ENCODE peak calls at places on chromosomes 12 and 14, in five cellular contexts. B is GM23248, J is SK-N-SH, W is OCI-LY7, D is hepatocyte. O is an unnamed sample.

GRCh38 chr12:96240251-96240650 is 46.1 kb downstream of the ELK3 start:
- DNase-seq in B (peak; percentile 67), J (peak; percentile 49), W (no peak), D (no peak), O (no peak)

GRCh38 chr12:108832208-108832607 is 25.2 kb downstream of the SSH1 start:
- DNase-seq in B (no peak), J (no peak), W (no peak), D (no peak), O (no peak)

GRCh38 chr14:37021406-37021805 is 151.0 kb downstream of the SLC25A21 start:
- DNase-seq in B (no peak), J (no peak), W (no peak), D (no peak), O (no peak)

GRCh38 chr14:64733321-64733720 is 29.1 kb downstream of the PLEKHG3 start:
- DNase-seq in B (no peak), J (no peak), W (no peak), D (no peak), O (no peak)

GRCh38 chr14:81464253-81465001 is 64.3 kb upstream of the STON2 start:
- DNase-seq in B (peak; percentile 62), J (peak; percentile 66), W (peak; percentile 81), D (peak; percentile 80), O (peak; percentile 69)

GRCh38 chr12:3885179-3886094 is 12.2 kb upstream of the PARP11 start:
- DNase-seq in B (peak; percentile 73), J (peak; percentile 30), W (peak; percentile 47), D (peak; percentile 63), O (peak; percentile 70)

GRCh38 chr12:122961551-122962329 is 4.5 kb downstream of the ABCB9 start:
- DNase-seq in B (peak; percentile 35), J (no peak), W (no peak), D (no peak), O (no peak)

GRCh38 chr14:75399819-75400678 is 27.8 kb upstream of the JDP2 start:
- DNase-seq in B (peak; percentile 85), J (peak; percentile 60), W (no peak), D (peak; percentile 53), O (no peak)

GRCh38 chr12:116736962-116737773 is 701 bp downstream of the SPRING1 start:
- DNase-seq in B (peak; percentile 40), J (peak; percentile 50), W (no peak), D (peak; percentile 39), O (peak; percentile 69)

GRCh38 chr12:13208533-13209278 is 12.2 kb downstream of the EMP1 start:
- DNase-seq in B (peak; percentile 64), J (peak; percentile 15), W (no peak), D (peak; percentile 54), O (peak; percentile 58)

GRCh38 chr14:23494223-23494622 is 24.7 kb downstream of the NGDN start:
- DNase-seq in B (no peak), J (peak; percentile 34), W (no peak), D (peak; percentile 72), O (peak; percentile 94)

GRCh38 chr14:52080817-52081755 is 12.2 kb upstream of the NID2 start:
- DNase-seq in B (peak; percentile 96), J (no peak), W (no peak), D (peak; percentile 36), O (no peak)

GRCh38 chr14:31951638-31951964 is 125.5 kb upstream of the ARHGAP5 start:
- DNase-seq in B (no peak), J (no peak), W (no peak), D (no peak), O (no peak)

GRCh38 chr12:4012977-4013968 is 140.1 kb upstream of the PARP11 start:
- DNase-seq in B (no peak), J (no peak), W (no peak), D (no peak), O (no peak)

GRCh38 chr12:96401061-96401871 is 1.0 kb upstream of the CDK17 start:
- DNase-seq in B (peak; percentile 88), J (peak; percentile 52), W (peak; percentile 82), D (peak; percentile 67), O (peak; percentile 4)

GRCh38 chr12:95473440-95473946 is 459 bp upstream of the METAP2 start:
- DNase-seq in B (peak; percentile 74), J (peak; percentile 45), W (peak; percentile 62), D (peak; percentile 50), O (peak; percentile 45)

GRCh38 chr14:53640695-53641094 is 315.9 kb downstream of the BMP4 start:
- DNase-seq in B (no peak), J (no peak), W (no peak), D (no peak), O (no peak)

GRCh38 chr14:25400607-25401206 is 350.8 kb upstream of the STXBP6 start:
- DNase-seq in B (peak; percentile 63), J (peak; percentile 9), W (peak; percentile 54), D (peak; percentile 81), O (peak; percentile 67)

GRCh38 chr14:66240112-66240511 is 246.1 kb upstream of the CCDC196 start:
- DNase-seq in B (peak; percentile 9), J (no peak), W (no peak), D (no peak), O (no peak)

GRCh38 chr12:19778822-19779221 is 339.5 kb downstream of the AEBP2 start:
- DNase-seq in B (no peak), J (no peak), W (no peak), D (no peak), O (no peak)

GRCh38 chr12:26264215-26264838 is 69.0 kb downstream of the SSPN start:
- DNase-seq in B (peak; percentile 10), J (no peak), W (no peak), D (no peak), O (no peak)

GRCh38 chr14:23361320-23361719 is 3.7 kb downstream of the EFS start:
- DNase-seq in B (peak; percentile 93), J (no peak), W (no peak), D (no peak), O (no peak)

GRCh38 chr14:96198430-96199133 is 6.1 kb upstream of the BDKRB2 start:
- DNase-seq in B (no peak), J (no peak), W (no peak), D (no peak), O (no peak)

GRCh38 chr12:118136559-118137003 is 657 bp downstream of the PEBP1 start:
- DNase-seq in B (peak; percentile 85), J (peak; percentile 63), W (peak; percentile 35), D (peak; percentile 71), O (peak; percentile 68)

DNA sequence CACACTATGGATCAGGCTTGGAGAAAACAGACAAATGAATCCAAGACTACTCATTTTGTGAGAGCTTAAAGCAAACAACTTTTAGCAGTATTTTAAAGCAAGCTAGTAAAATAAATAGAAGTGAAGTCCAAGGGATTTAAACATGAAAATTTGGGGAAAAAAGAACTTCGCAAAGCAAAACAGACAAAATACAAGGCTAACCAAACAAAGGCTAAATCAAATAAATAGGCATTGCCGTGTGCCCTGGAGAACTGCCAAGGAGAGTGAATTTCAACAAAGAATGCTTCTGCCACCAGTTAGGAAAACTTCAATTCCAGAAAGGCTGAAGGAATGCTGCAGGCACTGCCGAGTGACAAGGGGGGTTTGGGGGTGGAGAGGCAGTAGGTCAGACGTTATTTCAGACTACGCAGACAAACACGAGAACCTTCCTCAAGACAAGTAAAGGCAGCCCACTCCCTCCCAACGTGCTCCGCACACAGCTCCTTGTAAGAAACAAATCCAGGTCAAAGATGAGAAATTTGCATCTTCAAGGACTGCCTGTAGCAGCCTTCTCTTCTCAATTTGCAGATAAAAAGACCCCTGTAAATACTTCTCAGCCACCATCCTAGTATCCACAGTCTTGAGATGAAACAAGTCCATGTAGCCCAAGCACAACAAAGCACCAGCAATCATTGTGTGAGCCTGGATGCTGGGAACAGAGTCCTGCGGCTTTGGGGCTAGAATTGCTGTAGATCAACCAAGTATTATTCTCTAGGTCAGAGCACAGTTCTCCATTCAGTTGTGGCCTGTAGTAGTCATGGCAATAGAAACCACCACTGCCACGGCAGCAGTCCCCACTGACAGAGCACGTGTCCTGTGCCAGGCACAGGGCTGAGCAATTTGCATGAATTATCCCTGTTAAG is 43.3 kb downstream of the EFCAB11 start:
- DNase-seq in B (peak; percentile 72), J (no peak), W (no peak), D (peak; percentile 58), O (peak; percentile 21)
- TF ChIP-seq EZH2phosphoT487 in B (no peak), J (no peak), W (no peak), D (no peak), O (no peak)

DNA sequence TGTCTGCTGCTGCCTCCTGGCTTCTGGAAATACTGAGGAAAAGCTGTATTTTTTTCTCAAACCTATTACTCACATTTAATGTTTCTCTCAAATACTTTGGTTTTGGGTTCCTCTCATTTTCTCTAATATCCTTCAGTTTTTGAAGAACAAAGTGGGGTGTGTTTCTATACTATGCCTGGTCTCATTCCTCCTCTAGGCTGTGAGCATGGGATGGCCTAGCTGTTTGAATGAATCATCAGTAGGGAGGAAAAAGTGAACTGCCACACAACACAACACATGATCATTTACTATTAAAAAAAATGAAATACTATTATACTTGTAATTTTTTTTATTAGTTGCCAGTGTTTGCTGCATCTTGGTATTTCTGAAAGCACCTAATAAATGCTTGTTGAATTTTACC is 11.3 kb upstream of the SMCO3 start:
- DNase-seq in B (peak; percentile 22), J (no peak), W (no peak), D (no peak), O (no peak)
- H2AFZ ChIP-seq in B (no peak overlapping the region), J (no peak overlapping the region), W (no peak overlapping the region), D (no peak overlapping the region), O (no peak overlapping the region)

DNA sequence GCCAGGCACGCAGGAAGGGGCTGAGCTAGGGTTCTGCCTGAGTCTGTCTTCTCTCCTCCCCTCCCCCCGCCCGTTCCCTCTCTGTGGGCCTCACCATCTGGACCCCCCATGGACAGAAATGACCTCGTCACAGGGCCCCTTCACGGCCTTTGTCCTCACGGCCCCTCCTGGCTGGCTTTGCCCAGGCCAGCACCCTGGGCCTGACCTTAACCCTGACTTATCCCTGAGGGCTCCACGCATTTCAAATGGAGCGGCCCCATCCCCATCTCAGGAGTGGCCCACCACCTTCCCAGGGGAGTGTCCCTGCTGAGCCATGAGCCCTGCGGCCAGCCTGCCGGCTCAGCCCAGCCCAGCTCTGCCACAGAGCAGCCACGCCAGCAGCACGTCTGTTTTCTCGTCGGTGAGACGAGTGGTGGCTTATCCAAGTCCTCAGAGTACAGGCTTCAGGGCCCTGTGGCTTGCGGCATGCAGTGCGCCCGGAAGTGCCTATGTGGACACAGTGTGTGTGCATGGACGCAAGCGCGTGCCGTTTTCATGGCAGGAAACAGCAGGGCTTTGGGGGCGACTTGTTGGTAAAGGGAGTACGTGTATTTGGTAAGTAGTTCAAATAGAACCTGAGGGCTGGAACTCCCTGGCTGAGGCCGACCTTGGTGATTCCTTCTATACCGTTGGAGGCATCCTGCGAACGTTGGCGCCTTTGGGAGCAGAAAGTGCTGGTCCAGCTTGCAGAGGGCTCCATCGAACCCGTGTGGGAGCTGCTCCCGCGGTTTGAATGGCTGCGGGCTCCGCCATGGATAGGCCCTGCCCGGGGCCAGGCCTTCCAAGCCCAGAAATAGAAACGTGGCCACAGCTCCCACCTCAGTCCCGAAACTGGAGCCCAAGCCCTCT is 52.2 kb downstream of the LRCOL1 start:
- DNase-seq in B (no peak), J (no peak), W (no peak), D (no peak), O (no peak)
- TF ChIP-seq EZH2phosphoT487 in B (no peak), J (no peak), W (no peak), D (no peak), O (no peak)

GRCh38 chr14:85579957-85580356 is 50.0 kb downstream of the FLRT2 start:
- DNase-seq in B (no peak), J (no peak), W (no peak), D (no peak), O (peak; percentile 14)

GRCh38 chr14:85583311-85583710 is 53.4 kb downstream of the FLRT2 start:
- DNase-seq in B (no peak), J (no peak), W (no peak), D (no peak), O (no peak)

GRCh38 chr14:85587152-85587697 is 57.3 kb downstream of the FLRT2 start:
- DNase-seq in B (peak; percentile 47), J (no peak), W (no peak), D (no peak), O (no peak)

GRCh38 chr14:85580536-85581165 is 50.7 kb downstream of the FLRT2 start:
- DNase-seq in B (no peak), J (no peak), W (no peak), D (no peak), O (no peak)

GRCh38 chr14:85584481-85584880 is 54.5 kb downstream of the FLRT2 start:
- DNase-seq in B (no peak), J (no peak), W (no peak), D (no peak), O (no peak)
- H2AFZ ChIP-seq in B (no peak overlapping the region), J (no peak overlapping the region), W (no peak overlapping the region), D (no peak overlapping the region), O (no peak overlapping the region)